ENCODE peak calls at places on chromosomes 7 and 10, in four cellular contexts. One of them, this sample, is unnamed.

GRCh38 chr10:8061274-8062211 is 7.1 kb downstream of the GATA3 start:
- DNase-seq in AG10803: no peak
- DNase-seq in MCF 10A: no peak
- DNase-seq in CD4-positive, alpha-beta T cell: no peak
- DNase-seq in this sample: no peak

GRCh38 chr10:118027397-118027796 is 19.3 kb downstream of the RAB11FIP2 start:
- DNase-seq in CD4-positive, alpha-beta T cell: no peak
- DNase-seq in AG10803: no peak
- DNase-seq in MCF 10A: no peak
- DNase-seq in this sample: no peak

GRCh38 chr7:121442845-121443244 is 46.7 kb upstream of the FAM3C start:
- DNase-seq in CD4-positive, alpha-beta T cell: no peak
- DNase-seq in MCF 10A: peak
- DNase-seq in AG10803: no peak
- DNase-seq in this sample: no peak

GRCh38 chr10:6741561-6741960 is 161.5 kb upstream of the PRKCQ start:
- DNase-seq in MCF 10A: peak
- DNase-seq in CD4-positive, alpha-beta T cell: no peak
- DNase-seq in AG10803: peak
- DNase-seq in this sample: no peak

GRCh38 chr7:34069676-34070075 is 164.3 kb downstream of the BMPER start:
- DNase-seq in CD4-positive, alpha-beta T cell: no peak
- DNase-seq in MCF 10A: no peak
- DNase-seq in AG10803: no peak
- DNase-seq in this sample: no peak

GRCh38 chr7:28433604-28434254 is 21.4 kb downstream of the CREB5 start:
- DNase-seq in AG10803: no peak
- DNase-seq in MCF 10A: peak
- DNase-seq in CD4-positive, alpha-beta T cell: no peak
- DNase-seq in this sample: no peak

GRCh38 chr7:151248191-151249033 is at the start of gene SMARCD3:
- DNase-seq in MCF 10A: peak
- DNase-seq in CD4-positive, alpha-beta T cell: peak
- DNase-seq in AG10803: peak
- DNase-seq in this sample: peak

GRCh38 chr10:68586622-68587325 is 26.6 kb downstream of the TET1 start:
- DNase-seq in AG10803: no peak
- DNase-seq in CD4-positive, alpha-beta T cell: no peak
- DNase-seq in MCF 10A: no peak
- DNase-seq in this sample: no peak

GRCh38 chr10:3530346-3531096 is 254.5 kb downstream of the KLF6 start:
- DNase-seq in AG10803: no peak
- DNase-seq in MCF 10A: no peak
- DNase-seq in CD4-positive, alpha-beta T cell: no peak
- DNase-seq in this sample: no peak

GRCh38 chr10:102196893-102197292 is 29.2 kb upstream of the ELOVL3 start:
- DNase-seq in CD4-positive, alpha-beta T cell: no peak
- DNase-seq in AG10803: no peak
- DNase-seq in MCF 10A: no peak
- DNase-seq in this sample: no peak

GRCh38 chr7:131544449-131545425 is 11.7 kb downstream of the PODXL start:
- DNase-seq in AG10803: peak
- DNase-seq in CD4-positive, alpha-beta T cell: no peak
- DNase-seq in MCF 10A: peak
- DNase-seq in this sample: no peak

GRCh38 chr7:919924-920341 is 34.5 kb downstream of the ADAP1 start:
- DNase-seq in CD4-positive, alpha-beta T cell: no peak
- DNase-seq in AG10803: no peak
- DNase-seq in MCF 10A: no peak
- DNase-seq in this sample: no peak

GRCh38 chr10:79488303-79488702 is 24.0 kb upstream of the EIF5AL1 start:
- DNase-seq in AG10803: peak
- DNase-seq in CD4-positive, alpha-beta T cell: no peak
- DNase-seq in MCF 10A: peak
- DNase-seq in this sample: no peak

GRCh38 chr7:98369726-98370125 is 31.2 kb downstream of the BAIAP2L1 start:
- DNase-seq in MCF 10A: peak
- DNase-seq in CD4-positive, alpha-beta T cell: no peak
- DNase-seq in AG10803: no peak
- DNase-seq in this sample: no peak

GRCh38 chr7:4307645-4308590 is 374.2 kb upstream of the FOXK1 start:
- DNase-seq in CD4-positive, alpha-beta T cell: no peak
- DNase-seq in MCF 10A: no peak
- DNase-seq in AG10803: no peak
- DNase-seq in this sample: no peak

GRCh38 chr7:96499532-96499931 is 177.6 kb upstream of the SLC25A13 start:
- DNase-seq in MCF 10A: no peak
- DNase-seq in CD4-positive, alpha-beta T cell: no peak
- DNase-seq in AG10803: no peak
- DNase-seq in this sample: no peak

GRCh38 chr7:66296001-66296521 is 90.9 kb downstream of the TPST1 start:
- DNase-seq in AG10803: peak
- DNase-seq in MCF 10A: peak
- DNase-seq in CD4-positive, alpha-beta T cell: no peak
- DNase-seq in this sample: no peak

DNA sequence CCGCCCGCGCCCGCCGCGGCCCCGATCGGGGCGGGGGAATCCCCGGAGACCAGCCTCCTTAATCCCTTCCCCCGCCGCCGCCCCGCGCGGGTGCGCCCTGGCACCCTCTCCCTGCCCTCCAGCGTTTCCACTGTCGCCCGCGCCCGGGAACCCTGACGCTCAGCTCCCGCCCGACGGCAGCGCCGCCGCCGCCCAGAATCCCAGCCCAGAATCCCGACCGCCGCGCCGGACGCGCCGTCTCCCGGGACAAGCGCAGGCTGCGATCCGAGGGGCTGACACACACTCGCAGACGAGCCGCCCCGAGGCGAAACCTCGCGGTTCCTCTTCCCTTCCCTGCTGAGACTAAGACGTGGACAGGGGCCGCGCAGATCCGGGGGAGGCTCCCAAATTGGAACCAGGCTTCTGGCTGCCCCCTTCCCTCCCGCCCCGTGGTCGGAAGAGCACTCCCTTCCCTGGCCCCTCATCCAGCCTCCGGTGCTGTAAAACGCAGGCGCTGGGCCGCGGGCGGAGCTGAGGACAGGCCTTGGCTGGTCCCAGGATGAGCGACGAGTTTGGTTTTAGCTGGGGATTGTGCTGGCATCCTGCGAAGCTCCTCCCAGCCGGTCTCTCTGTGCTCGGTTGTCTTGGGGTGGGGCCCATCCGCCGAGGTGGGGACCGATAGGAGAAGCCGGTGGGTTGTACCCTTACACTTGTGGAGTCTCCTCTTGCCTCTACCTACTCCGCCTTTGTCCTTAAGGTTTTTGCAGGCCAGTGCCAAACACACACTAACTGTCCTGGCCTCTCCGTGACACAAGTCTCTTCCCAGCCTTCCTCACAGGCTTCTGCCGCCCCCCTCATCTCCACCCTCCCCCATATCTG is 1.1 kb downstream of the MARVELD1 start:
- DNase-seq in MCF 10A: peak
- DNase-seq in AG10803: peak
- DNase-seq in CD4-positive, alpha-beta T cell: no peak
- DNase-seq in this sample: peak
- TF ChIP-seq CTCF in MCF 10A: no peak
- TF ChIP-seq CTCF in AG10803: no peak
- TF ChIP-seq CTCF in CD4-positive, alpha-beta T cell: no peak
- TF ChIP-seq CTCF in this sample: no peak

GRCh38 chr10:89852872-89853271 is 151.5 kb downstream of the KIF20B start:
- DNase-seq in AG10803: no peak
- DNase-seq in MCF 10A: no peak
- DNase-seq in CD4-positive, alpha-beta T cell: no peak
- DNase-seq in this sample: no peak

GRCh38 chr10:89857399-89857798 is 156.0 kb downstream of the KIF20B start:
- DNase-seq in CD4-positive, alpha-beta T cell: no peak
- DNase-seq in MCF 10A: no peak
- DNase-seq in AG10803: no peak
- DNase-seq in this sample: no peak

GRCh38 chr10:89853796-89854195 is 152.4 kb downstream of the KIF20B start:
- DNase-seq in CD4-positive, alpha-beta T cell: no peak
- DNase-seq in MCF 10A: no peak
- DNase-seq in AG10803: no peak
- DNase-seq in this sample: no peak
- TF ChIP-seq CTCF in CD4-positive, alpha-beta T cell: no peak
- TF ChIP-seq CTCF in MCF 10A: no peak
- TF ChIP-seq CTCF in AG10803: peak
- TF ChIP-seq CTCF in this sample: no peak

DNA sequence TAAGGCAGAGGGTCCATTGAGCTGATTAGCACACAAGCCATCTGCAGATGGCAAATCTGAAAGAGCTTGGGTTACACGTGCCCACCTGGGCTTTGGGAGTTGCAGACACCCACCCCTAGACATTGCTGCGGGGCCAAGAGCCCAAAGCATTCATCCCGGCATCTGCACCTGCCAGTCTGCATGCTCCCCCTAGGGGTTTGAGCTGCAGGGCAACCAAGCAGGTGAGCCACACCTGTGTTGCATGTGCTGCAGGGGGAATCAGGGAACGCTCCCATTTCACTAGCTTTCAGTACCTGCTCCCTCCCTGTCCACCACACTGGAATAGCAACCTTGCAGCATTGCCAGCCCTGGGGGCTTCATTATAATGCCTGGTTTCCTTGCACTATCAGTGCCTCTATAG is 21.1 kb downstream of the C7orf33 start:
- DNase-seq in CD4-positive, alpha-beta T cell: no peak
- DNase-seq in MCF 10A: no peak
- DNase-seq in AG10803: no peak
- DNase-seq in this sample: no peak
- TF ChIP-seq CTCF in CD4-positive, alpha-beta T cell: no peak
- TF ChIP-seq CTCF in MCF 10A: no peak
- TF ChIP-seq CTCF in AG10803: no peak
- TF ChIP-seq CTCF in this sample: no peak

GRCh38 chr10:114879541-114880158 is 58.1 kb downstream of the FHIP2A start:
- DNase-seq in MCF 10A: peak
- DNase-seq in CD4-positive, alpha-beta T cell: peak
- DNase-seq in AG10803: no peak
- DNase-seq in this sample: peak
- TF ChIP-seq CTCF in MCF 10A: peak
- TF ChIP-seq CTCF in CD4-positive, alpha-beta T cell: peak
- TF ChIP-seq CTCF in AG10803: peak
- TF ChIP-seq CTCF in this sample: peak

GRCh38 chr10:30560326-30560725 is 69.2 kb downstream of the LYZL2 start:
- DNase-seq in AG10803: no peak
- DNase-seq in CD4-positive, alpha-beta T cell: no peak
- DNase-seq in MCF 10A: no peak
- DNase-seq in this sample: no peak

GRCh38 chr10:30557884-30558283 is 71.7 kb downstream of the LYZL2 start:
- DNase-seq in CD4-positive, alpha-beta T cell: no peak
- DNase-seq in AG10803: peak
- DNase-seq in MCF 10A: peak
- DNase-seq in this sample: no peak

GRCh38 chr10:30559118-30559684 is 70.4 kb downstream of the LYZL2 start:
- DNase-seq in CD4-positive, alpha-beta T cell: no peak
- DNase-seq in AG10803: no peak
- DNase-seq in MCF 10A: no peak
- DNase-seq in this sample: no peak

GRCh38 chr10:30556189-30556588 is 73.4 kb downstream of the LYZL2 start:
- DNase-seq in AG10803: no peak
- DNase-seq in MCF 10A: no peak
- DNase-seq in CD4-positive, alpha-beta T cell: no peak
- DNase-seq in this sample: no peak

DNA sequence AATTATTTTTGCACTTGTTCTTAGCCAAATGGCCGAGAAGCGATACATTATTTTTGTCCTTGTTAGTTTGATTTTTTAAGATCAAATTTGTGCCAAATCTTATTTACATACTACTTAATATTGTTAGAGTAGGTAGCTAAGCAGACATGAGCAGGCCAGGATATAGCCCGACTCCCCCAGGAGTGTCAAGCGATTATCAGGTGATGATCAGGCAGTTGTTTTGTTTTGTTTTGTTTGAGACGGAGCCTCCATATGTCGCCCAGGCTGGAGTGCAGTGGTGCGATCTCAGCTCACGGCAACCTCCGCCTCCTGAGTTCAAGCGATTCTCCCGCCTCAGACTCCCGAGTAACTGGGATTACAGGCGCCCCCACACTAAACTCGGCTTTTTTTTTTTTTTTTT is 71.1 kb downstream of the LYZL2 start:
- DNase-seq in CD4-positive, alpha-beta T cell: no peak
- DNase-seq in MCF 10A: no peak
- DNase-seq in AG10803: no peak
- DNase-seq in this sample: no peak
- TF ChIP-seq CTCF in CD4-positive, alpha-beta T cell: no peak
- TF ChIP-seq CTCF in MCF 10A: no peak
- TF ChIP-seq CTCF in AG10803: no peak
- TF ChIP-seq CTCF in this sample: no peak